ENCODE peak calls at places on chromosomes 13 and 19, in eight cellular contexts. E is tibial nerve, X is NCI-H2171, G is A172, J is KBM-7, A is Right ventricle myocardium superior, I is mucosa of descending colon, N is Kasumi-1. F is an unnamed sample.

GRCh38 chr13:86877449-86877848 is 793.7 kb upstream of the SLITRK5 start:
- DNase-seq in E (no peak), X (no peak), G (no peak), J (no peak), A (no peak), I (no peak), N (no peak), F (no peak)

GRCh38 chr19:1590641-1591397 is 1.8 kb downstream of the MBD3 start:
- DNase-seq in E (no peak), X (no peak), G (no peak), J (peak), A (no peak), I (no peak), N (peak), F (no peak)

GRCh38 chr13:71922191-71922590 is 55.2 kb upstream of the DACH1 start:
- DNase-seq in E (no peak), X (no peak), G (no peak), J (no peak), A (no peak), I (no peak), N (no peak), F (no peak)

GRCh38 chr13:32246468-32246867 is 68.7 kb downstream of the ZAR1L start:
- DNase-seq in E (no peak), X (no peak), G (peak), J (peak), A (peak), I (no peak), N (peak), F (peak)

GRCh38 chr19:18594824-18595373 is 6.3 kb downstream of the REX1BD start:
- DNase-seq in E (no peak), X (no peak), G (no peak), J (no peak), A (no peak), I (peak), N (no peak), F (no peak)

GRCh38 chr19:682678-683320 is 6.6 kb downstream of the FSTL3 start:
- DNase-seq in E (no peak), X (no peak), G (no peak), J (no peak), A (no peak), I (peak), N (no peak), F (no peak)

GRCh38 chr19:7679017-7679720 is 1.5 kb upstream of the TRAPPC5 start:
- DNase-seq in E (no peak), X (peak), G (no peak), J (peak), A (no peak), I (no peak), N (peak), F (no peak)

GRCh38 chr19:57241181-57241580 is 749 bp downstream of the ZNF805 start:
- DNase-seq in E (no peak), X (no peak), G (no peak), J (no peak), A (no peak), I (no peak), N (peak), F (no peak)

GRCh38 chr13:106520205-106521004 is 15.1 kb downstream of the EFNB2 start:
- DNase-seq in E (no peak), X (no peak), G (no peak), J (no peak), A (no peak), I (no peak), N (peak), F (no peak)

GRCh38 chr19:31378404-31378803 is 29.2 kb upstream of the TSHZ3 start:
- DNase-seq in E (no peak), X (no peak), G (peak), J (no peak), A (peak), I (no peak), N (no peak), F (no peak)

GRCh38 chr19:30492581-30492980 is 120.4 kb downstream of the ZNF536 start:
- DNase-seq in E (no peak), X (peak), G (no peak), J (no peak), A (no peak), I (no peak), N (no peak), F (no peak)

GRCh38 chr13:26433776-26434175 is 123.7 kb upstream of the WASF3 start:
- DNase-seq in E (no peak), X (no peak), G (no peak), J (no peak), A (no peak), I (no peak), N (no peak), F (no peak)

GRCh38 chr19:48878219-48879024 is 6.2 kb downstream of the PPP1R15A start:
- DNase-seq in E (no peak), X (no peak), G (no peak), J (no peak), A (peak), I (no peak), N (no peak), F (no peak)

GRCh38 chr19:19095691-19096090 is 31.9 kb downstream of the SLC25A42 start:
- DNase-seq in E (no peak), X (no peak), G (no peak), J (no peak), A (no peak), I (no peak), N (no peak), F (no peak)

GRCh38 chr19:6890938-6891337 is 3.6 kb downstream of the ADGRE1 start:
- DNase-seq in E (no peak), X (no peak), G (no peak), J (no peak), A (no peak), I (no peak), N (no peak), F (no peak)

GRCh38 chr19:7010722-7011593 is 10.3 kb downstream of the MBD3L2B start:
- DNase-seq in E (no peak), X (no peak), G (no peak), J (no peak), A (no peak), I (no peak), N (no peak), F (no peak)

GRCh38 chr19:750640-751423 is at the start of gene MISP:
- DNase-seq in E (no peak), X (peak), G (peak), J (no peak), A (no peak), I (peak), N (no peak), F (no peak)

GRCh38 chr19:4197228-4197624 is 14.7 kb downstream of the ANKRD24 start:
- DNase-seq in E (no peak), X (no peak), G (no peak), J (no peak), A (no peak), I (no peak), N (no peak), F (no peak)

GRCh38 chr19:24062222-24062621 is 24.8 kb upstream of the ZNF254 start:
- DNase-seq in E (no peak), X (no peak), G (no peak), J (no peak), A (no peak), I (no peak), N (no peak), F (no peak)

GRCh38 chr13:76266566-76266965 is 619.6 kb downstream of the KCTD12 start:
- DNase-seq in E (no peak), X (no peak), G (no peak), J (no peak), A (no peak), I (no peak), N (no peak), F (no peak)

GRCh38 chr19:41339936-41340335 is 13.8 kb downstream of the TGFB1 start:
- DNase-seq in E (no peak), X (no peak), G (peak), J (no peak), A (no peak), I (no peak), N (no peak), F (no peak)

GRCh38 chr13:47299316-47299715 is 402.5 kb upstream of the HTR2A start:
- DNase-seq in E (no peak), X (no peak), G (no peak), J (no peak), A (no peak), I (no peak), N (no peak), F (no peak)

GRCh38 chr19:45814851-45815481 is at the start of gene RSPH6A:
- DNase-seq in E (no peak), X (no peak), G (no peak), J (no peak), A (no peak), I (no peak), N (no peak), F (no peak)

GRCh38 chr19:40225440-40226305 is 816 bp downstream of the CCNP start:
- DNase-seq in E (no peak), X (no peak), G (no peak), J (no peak), A (no peak), I (no peak), N (no peak), F (no peak)

GRCh38 chr13:24254151-24254810 is 55.1 kb upstream of the C1QTNF9 start:
- DNase-seq in E (no peak), X (no peak), G (no peak), J (no peak), A (no peak), I (no peak), N (peak), F (no peak)

GRCh38 chr19:41641879-41642485 is 15.1 kb upstream of the CEACAM4 start:
- DNase-seq in E (peak), X (peak), G (peak), J (peak), A (no peak), I (no peak), N (peak), F (no peak)

GRCh38 chr13:110403315-110403714 is 96.2 kb downstream of the COL4A2 start:
- DNase-seq in E (no peak), X (no peak), G (peak), J (no peak), A (no peak), I (no peak), N (no peak), F (no peak)

GRCh38 chr19:19655641-19656343 is 7.7 kb downstream of the ATP13A1 start:
- DNase-seq in E (no peak), X (no peak), G (no peak), J (no peak), A (peak), I (no peak), N (no peak), F (no peak)

F was measured in lower leg skin.